ENCODE peak calls at places on chromosomes 1 and 21, in ten cellular contexts. K is IMR-90, U is hepatocyte, G is cardiac fibroblast, T is MM.1S, B is coronary artery, Z is cardiac muscle cell, M is Caco-2, V is fibroblast of pulmonary artery, L is lower leg skin. J is an unnamed sample.

GRCh38 chr1:210125143-210125542 is 107.5 kb upstream of the SERTAD4 start:
- DNase-seq in K (no peak), U (no peak), G (no peak), T (no peak), B (no peak), Z (no peak), M (no peak), V (no peak), L (no peak), J (no peak)

GRCh38 chr1:38608202-38608864 is 251.2 kb downstream of the RRAGC start:
- DNase-seq in K (peak; percentile 4), U (peak; percentile 50), G (no peak), T (no peak), B (no peak), Z (peak; percentile 70), M (no peak), V (peak; percentile 8), L (peak; percentile 75), J (peak; percentile 19)

GRCh38 chr1:156319664-156320063 is 18.4 kb downstream of the CCT3 start:
- DNase-seq in K (peak; percentile 34), U (peak; percentile 26), G (peak; percentile 50), T (peak; percentile 40), B (no peak), Z (peak; percentile 10), M (no peak), V (peak; percentile 61), L (no peak), J (peak; percentile 65)

GRCh38 chr21:38467911-38468310 is 30.4 kb downstream of the ERG start:
- DNase-seq in K (no peak), U (no peak), G (no peak), T (no peak), B (no peak), Z (no peak), M (no peak), V (no peak), L (no peak), J (no peak)

GRCh38 chr21:42338730-42339715 is 11.8 kb downstream of the TFF2 start:
- DNase-seq in K (no peak), U (no peak), G (no peak), T (no peak), B (peak; percentile 52), Z (no peak), M (peak; percentile 14), V (no peak), L (peak; percentile 58), J (no peak)

GRCh38 chr1:167090289-167090942 is at the start of gene GPA33:
- DNase-seq in K (no peak), U (peak; percentile 74), G (no peak), T (no peak), B (no peak), Z (no peak), M (no peak), V (no peak), L (no peak), J (no peak)

GRCh38 chr1:1626207-1627141 is 5.5 kb upstream of the MMP23B start:
- DNase-seq in K (no peak), U (no peak), G (no peak), T (no peak), B (no peak), Z (no peak), M (no peak), V (no peak), L (no peak), J (no peak)

GRCh38 chr1:10210841-10211804 is 753 bp downstream of the KIF1B start:
- DNase-seq in K (peak; percentile 91), U (peak; percentile 86), G (peak; percentile 96), T (no peak), B (peak; percentile 97), Z (peak; percentile 75), M (peak; percentile 71), V (peak; percentile 98), L (peak; percentile 98), J (peak; percentile 76)

GRCh38 chr1:167443757-167444156 is 74.6 kb downstream of the CD247 start:
- DNase-seq in K (no peak), U (no peak), G (no peak), T (no peak), B (no peak), Z (no peak), M (no peak), V (no peak), L (peak; percentile 17), J (no peak)

GRCh38 chr1:203325004-203325417 is 19.7 kb downstream of the BTG2 start:
- DNase-seq in K (no peak), U (no peak), G (no peak), T (peak; percentile 96), B (no peak), Z (no peak), M (no peak), V (no peak), L (no peak), J (no peak)

GRCh38 chr1:183238071-183238470 is 52.0 kb downstream of the LAMC2 start:
- DNase-seq in K (peak; percentile 69), U (no peak), G (peak; percentile 74), T (no peak), B (no peak), Z (no peak), M (no peak), V (no peak), L (no peak), J (peak; percentile 65)

GRCh38 chr1:59752556-59753412 is 62.0 kb upstream of the HOOK1 start:
- DNase-seq in K (no peak), U (no peak), G (no peak), T (peak; percentile 65), B (no peak), Z (no peak), M (no peak), V (no peak), L (no peak), J (no peak)

GRCh38 chr21:46304437-46304836 is 18.3 kb downstream of the YBEY start:
- DNase-seq in K (no peak), U (no peak), G (no peak), T (no peak), B (no peak), Z (no peak), M (no peak), V (no peak), L (no peak), J (no peak)

GRCh38 chr1:90834354-90835171 is 117.5 kb upstream of the BARHL2 start:
- DNase-seq in K (no peak), U (no peak), G (no peak), T (no peak), B (no peak), Z (no peak), M (no peak), V (no peak), L (no peak), J (no peak)
- H3K4me3 ChIP-seq in K (no peak overlapping the region), U (no peak overlapping the region), G (no peak overlapping the region), T (no peak overlapping the region), B (peak overlapping the region; percentile 68), Z (no peak overlapping the region), M (no peak overlapping the region), V (no peak overlapping the region), L (no peak overlapping the region), J (no peak overlapping the region)

GRCh38 chr21:43632373-43632905 is 26.8 kb downstream of the HSF2BP start:
- DNase-seq in K (no peak), U (no peak), G (no peak), T (no peak), B (no peak), Z (no peak), M (no peak), V (no peak), L (no peak), J (peak; percentile 44)
- TF ChIP-seq CTCF in K (no peak), U (no peak), G (no peak), T (no peak), B (no peak), Z (no peak), M (no peak), V (no peak), L (no peak), J (no peak)

GRCh38 chr21:45011426-45011825 is 63.0 kb upstream of the ADARB1 start:
- DNase-seq in K (no peak), U (no peak), G (no peak), T (no peak), B (no peak), Z (no peak), M (no peak), V (no peak), L (no peak), J (no peak)

GRCh38 chr21:45011911-45012660 is 62.3 kb upstream of the ADARB1 start:
- DNase-seq in K (peak; percentile 94), U (peak; percentile 93), G (peak; percentile 94), T (no peak), B (no peak), Z (peak; percentile 63), M (peak; percentile 97), V (peak; percentile 89), L (no peak), J (peak; percentile 87)

GRCh38 chr21:45010860-45011259 is 63.5 kb upstream of the ADARB1 start:
- DNase-seq in K (no peak), U (no peak), G (no peak), T (no peak), B (no peak), Z (no peak), M (no peak), V (no peak), L (no peak), J (no peak)

GRCh38 chr21:45013271-45013841 is 61.0 kb upstream of the ADARB1 start:
- DNase-seq in K (no peak), U (peak; percentile 77), G (no peak), T (no peak), B (no peak), Z (no peak), M (peak; percentile 90), V (no peak), L (no peak), J (no peak)

DNA sequence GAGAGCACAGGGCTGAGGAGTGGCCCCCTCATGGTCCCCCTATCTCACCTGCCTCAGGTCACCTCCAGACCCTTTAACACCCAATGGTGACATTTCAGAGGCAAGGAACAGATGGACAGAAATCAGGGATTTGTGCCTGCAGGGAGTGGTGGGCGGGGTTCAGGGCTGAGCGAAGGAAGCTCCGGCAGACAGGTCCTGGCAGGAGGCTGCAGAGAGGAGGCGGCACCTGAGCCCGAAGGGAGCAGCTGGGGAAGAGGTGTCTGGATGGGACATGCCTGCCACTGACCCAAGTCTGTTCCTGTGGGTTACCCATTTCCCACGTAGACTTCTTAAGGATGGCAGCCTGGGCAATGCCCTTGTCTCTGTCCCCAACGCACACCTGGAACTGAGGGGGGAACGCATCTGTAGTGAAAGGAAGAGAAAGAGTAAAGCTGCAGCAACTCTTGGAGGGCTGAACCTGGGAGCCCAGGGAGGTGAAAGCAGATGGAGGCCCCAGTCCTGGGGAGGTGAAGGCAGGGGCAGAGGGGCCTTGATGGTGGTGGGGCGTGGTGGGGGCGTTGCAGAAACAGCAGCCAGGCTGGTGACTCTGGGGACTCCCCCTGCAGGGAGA is 61.6 kb upstream of the ADARB1 start:
- DNase-seq in K (no peak), U (peak; percentile 81), G (no peak), T (no peak), B (no peak), Z (no peak), M (peak; percentile 90), V (no peak), L (no peak), J (no peak)
- H3K4me3 ChIP-seq in K (no peak overlapping the region), U (no peak overlapping the region), G (no peak overlapping the region), T (no peak overlapping the region), B (no peak overlapping the region), Z (no peak overlapping the region), M (peak overlapping the region; percentile 17), V (no peak overlapping the region), L (no peak overlapping the region), J (no peak overlapping the region)

DNA sequence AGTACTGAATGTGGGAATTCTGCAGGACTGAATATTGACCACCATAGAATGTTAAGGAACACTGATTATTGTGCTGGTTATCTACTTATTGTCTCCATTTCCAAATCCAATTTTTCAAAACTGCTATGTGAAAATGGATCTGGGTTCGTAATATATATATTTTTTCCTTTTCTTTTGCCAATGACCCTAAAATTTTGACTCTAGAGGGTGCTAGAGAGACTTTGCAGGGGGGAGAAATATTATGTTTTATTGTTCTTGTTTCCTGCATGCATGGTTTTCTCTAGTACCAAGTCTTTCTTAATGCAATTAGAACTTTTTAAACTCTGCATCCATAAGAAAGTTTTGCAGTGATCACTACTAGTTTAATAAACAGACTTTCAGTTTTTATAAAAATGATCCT is 1256.9 kb downstream of the BRINP3 start:
- DNase-seq in K (no peak), U (no peak), G (no peak), T (peak; percentile 6), B (no peak), Z (no peak), M (no peak), V (peak; percentile 9), L (no peak), J (peak; percentile 5)
- TF ChIP-seq CTCF in K (peak; percentile 51), U (peak; percentile 15), G (no peak), T (peak; percentile 45), B (no peak), Z (peak; percentile 20), M (peak; percentile 23), V (peak; percentile 55), L (no peak), J (peak; percentile 42)